ENCODE peak calls at places on chromosomes 12 and 14, in ten cellular contexts. H is A549, S is ascending aorta, U is cardiac muscle cell, G is A673, Z is bronchial epithelial cell, B is astrocyte of the cerebellum, R is fibroblast of villous mesenchyme, D is hepatocyte, N is WERI-Rb-1. V is an unnamed sample.
A peak's percentile ranks its signal among the peaks of the same experiment; 100 is the strongest.

GRCh38 chr12:24045816-24046257 is 96.4 kb upstream of the SOX5 start:
- DNase-seq in G (peak; percentile 89), H (no peak), B (peak; percentile 90), Z (no peak), S (peak; percentile 65), R (peak; percentile 74), U (peak; percentile 90), N (no peak), D (peak; percentile 7), V (no peak)

GRCh38 chr14:103130965-103131364 is 7.7 kb downstream of the TNFAIP2 start:
- DNase-seq in G (peak; percentile 38), Z (peak; percentile 56), R (peak; percentile 85), B (peak; percentile 63), D (peak; percentile 71), U (peak; percentile 92), S (no peak), H (no peak), N (no peak), V (no peak)

GRCh38 chr12:116456683-116457082 is 102.5 kb upstream of the MAP1LC3B2 start:
- DNase-seq in N (no peak), D (no peak), Z (no peak), B (no peak), U (peak; percentile 41), S (peak; percentile 69), H (no peak), G (no peak), R (no peak), V (no peak)

GRCh38 chr12:26244503-26244902 is 49.1 kb downstream of the SSPN start:
- DNase-seq in R (no peak), B (no peak), N (no peak), G (no peak), S (no peak), Z (no peak), H (no peak), D (no peak), U (no peak), V (no peak)

GRCh38 chr14:90717916-90718315 is 98.3 kb downstream of the TTC7B start:
- DNase-seq in U (peak; percentile 39), D (no peak), Z (no peak), R (peak; percentile 69), H (no peak), B (peak; percentile 73), G (no peak), N (no peak), S (no peak), V (no peak)

GRCh38 chr12:91951571-91951970 is 194.1 kb downstream of the BTG1 start:
- DNase-seq in Z (peak; percentile 57), R (no peak), D (no peak), U (no peak), S (no peak), N (no peak), H (peak; percentile 6), B (no peak), G (no peak), V (no peak)

GRCh38 chr12:132517013-132517739 is 27.2 kb downstream of the FBRSL1 start:
- DNase-seq in U (no peak), D (peak; percentile 51), H (no peak), S (no peak), B (no peak), N (no peak), G (no peak), R (no peak), Z (no peak), V (no peak)

GRCh38 chr12:79634957-79635471 is 55.8 kb downstream of the PAWR start:
- DNase-seq in S (no peak), N (no peak), U (no peak), Z (peak; percentile 82), D (no peak), R (peak; percentile 23), G (peak; percentile 48), H (no peak), B (peak; percentile 81), V (no peak)

GRCh38 chr14:94888108-94888507 is 118.2 kb upstream of the GSC start:
- DNase-seq in B (no peak), S (no peak), R (no peak), U (no peak), D (peak; percentile 67), Z (no peak), G (peak; percentile 39), H (no peak), N (no peak), V (no peak)

GRCh38 chr14:94884616-94885230 is 114.8 kb upstream of the GSC start:
- DNase-seq in B (no peak), H (no peak), R (no peak), N (no peak), Z (no peak), S (no peak), G (no peak), U (no peak), D (no peak), V (no peak)

GRCh38 chr14:94887591-94887990 is 117.7 kb upstream of the GSC start:
- DNase-seq in R (no peak), G (no peak), S (no peak), B (no peak), H (no peak), N (no peak), Z (no peak), D (no peak), U (no peak), V (no peak)

GRCh38 chr14:94886931-94887330 is 117.0 kb upstream of the GSC start:
- DNase-seq in H (no peak), U (no peak), R (no peak), Z (no peak), S (no peak), N (no peak), D (no peak), B (no peak), G (no peak), V (no peak)

DNA sequence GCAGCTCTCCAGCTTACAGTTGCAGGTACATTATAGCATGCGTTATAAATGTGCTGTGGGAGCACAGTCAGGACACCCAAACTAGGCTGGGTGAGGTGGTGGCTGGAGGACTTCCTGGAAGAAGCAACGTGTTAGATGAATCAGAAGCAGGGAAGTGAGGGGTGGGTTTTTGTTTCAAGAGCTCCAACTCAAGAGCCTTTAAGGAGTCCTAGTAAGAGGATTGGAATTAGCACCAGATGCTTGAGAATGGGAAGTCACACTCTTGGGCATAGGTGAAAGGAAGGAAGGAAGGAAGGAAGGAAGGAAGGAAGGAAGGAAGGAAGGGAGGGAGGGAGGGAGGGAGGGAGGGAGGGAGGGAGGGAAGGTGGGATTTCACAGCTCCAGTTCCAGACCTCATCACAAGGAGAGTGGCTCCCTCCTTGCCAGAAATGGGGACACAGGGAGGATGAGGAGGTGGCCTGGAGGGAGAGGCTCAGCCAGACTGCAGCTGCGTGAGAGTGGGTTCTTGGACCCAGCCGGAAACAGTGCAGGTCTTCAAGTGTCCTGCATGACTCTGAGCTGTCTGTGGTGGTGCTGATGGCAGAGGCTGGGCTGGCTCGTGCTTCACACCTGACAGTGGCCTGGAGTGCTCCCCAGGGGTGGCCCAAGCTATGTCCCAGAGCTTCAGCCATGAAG is 115.7 kb upstream of the GSC start:
- DNase-seq in U (no peak), H (no peak), B (no peak), Z (no peak), G (peak; percentile 76), N (no peak), D (no peak), R (no peak), S (no peak), V (no peak)
- TF ChIP-seq CTCF in U (no peak), H (no peak), B (no peak), Z (no peak), G (no peak), N (no peak), D (no peak), R (no peak), S (no peak), V (no peak)

GRCh38 chr12:53479314-53479713 is 19.9 kb downstream of the MAP3K12 start:
- DNase-seq in G (no peak), S (no peak), R (no peak), Z (no peak), D (no peak), B (no peak), H (no peak), N (no peak), U (no peak), V (no peak)

GRCh38 chr12:53481957-53482586 is 17.2 kb downstream of the MAP3K12 start:
- DNase-seq in Z (no peak), G (peak; percentile 60), U (peak; percentile 36), S (peak; percentile 19), H (peak; percentile 63), D (peak; percentile 33), B (no peak), N (no peak), R (no peak), V (no peak)

GRCh38 chr12:53478865-53479264 is 20.4 kb downstream of the MAP3K12 start:
- DNase-seq in S (no peak), D (no peak), R (no peak), B (no peak), U (no peak), Z (no peak), N (no peak), H (no peak), G (no peak), V (no peak)

GRCh38 chr12:53481108-53481442 is 18.2 kb downstream of the MAP3K12 start:
- DNase-seq in H (no peak), G (no peak), Z (no peak), R (no peak), S (peak; percentile 13), D (no peak), U (no peak), B (no peak), N (no peak), V (no peak)

GRCh38 chr12:53480425-53481107 is 18.7 kb downstream of the MAP3K12 start:
- DNase-seq in G (no peak), B (no peak), Z (no peak), R (no peak), H (no peak), N (no peak), S (no peak), D (no peak), U (no peak), V (no peak)
- TF ChIP-seq CTCF in G (no peak), B (no peak), Z (no peak), R (no peak), H (no peak), N (no peak), S (no peak), D (no peak), U (no peak), V (no peak)

GRCh38 chr12:46555379-46555778 is 182.8 kb upstream of the SLC38A2 start:
- DNase-seq in R (peak; percentile 95), B (peak; percentile 73), S (no peak), H (no peak), N (no peak), G (peak; percentile 68), Z (peak; percentile 84), U (peak; percentile 87), D (no peak), V (no peak)

GRCh38 chr12:46557539-46558373 is 185.2 kb upstream of the SLC38A2 start:
- DNase-seq in N (no peak), Z (peak; percentile 71), B (no peak), H (no peak), R (peak; percentile 65), D (no peak), S (no peak), G (peak; percentile 42), U (peak; percentile 48), V (no peak)

GRCh38 chr12:46556820-46557524 is 184.4 kb upstream of the SLC38A2 start:
- DNase-seq in S (no peak), D (no peak), B (no peak), Z (peak; percentile 99), U (peak; percentile 49), H (peak; percentile 27), G (no peak), R (peak; percentile 71), N (no peak), V (no peak)

GRCh38 chr12:46554461-46554860 is 181.9 kb upstream of the SLC38A2 start:
- DNase-seq in D (no peak), N (no peak), R (peak; percentile 56), U (no peak), B (no peak), H (no peak), G (peak; percentile 46), S (no peak), Z (no peak), V (no peak)

DNA sequence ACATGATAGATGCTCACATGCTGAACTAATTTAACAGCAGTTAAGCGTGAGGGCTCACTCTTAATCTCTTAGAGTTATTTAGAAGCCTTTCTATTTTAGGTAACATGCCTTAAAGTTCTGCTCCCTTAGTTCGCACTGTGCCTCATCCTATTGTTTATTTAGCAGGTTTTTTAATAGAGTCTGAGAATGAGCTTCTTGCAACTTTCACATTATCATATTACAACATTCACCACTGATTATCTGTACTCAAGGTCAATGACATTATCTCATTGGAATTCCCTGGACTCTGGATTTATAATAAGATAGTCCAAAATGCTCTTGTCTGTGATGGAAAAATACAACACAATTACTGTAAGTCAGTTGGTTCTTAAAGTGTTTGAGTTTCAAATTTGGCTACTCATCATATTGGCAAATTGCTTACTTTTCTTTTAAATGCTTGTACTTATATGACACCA is 183.6 kb upstream of the SLC38A2 start:
- DNase-seq in G (peak; percentile 78), Z (peak; percentile 95), U (peak; percentile 87), N (no peak), D (no peak), H (peak; percentile 19), R (peak; percentile 99), B (peak; percentile 82), S (no peak), V (no peak)
- TF ChIP-seq CTCF in G (no peak), Z (no peak), U (no peak), N (no peak), D (no peak), H (no peak), R (no peak), B (no peak), S (no peak), V (no peak)

DNA sequence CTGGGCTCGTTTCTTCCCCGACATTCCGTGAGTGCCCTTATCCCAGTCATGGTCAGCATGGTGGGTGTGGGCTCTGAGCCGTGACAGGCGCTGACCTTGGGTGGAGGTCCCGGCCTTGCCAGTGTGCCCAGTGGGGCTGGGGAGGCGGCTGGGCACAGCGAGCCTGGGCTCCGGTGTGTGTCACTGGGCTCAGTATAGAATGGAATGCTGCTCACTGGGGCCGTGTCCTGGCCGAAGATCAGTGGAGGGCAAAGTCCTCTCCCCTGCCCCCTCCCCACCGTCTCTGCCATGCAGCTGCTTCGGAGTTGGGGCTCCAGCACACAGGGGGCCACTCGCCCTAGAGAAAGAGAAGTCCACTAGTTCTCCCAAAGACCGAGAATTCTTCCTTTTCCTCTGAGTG is 164.4 kb downstream of the TSPAN9 start:
- DNase-seq in B (no peak), U (no peak), H (no peak), D (peak; percentile 44), S (no peak), R (no peak), G (no peak), Z (no peak), N (no peak), V (no peak)
- TF ChIP-seq CTCF in B (no peak), U (no peak), H (no peak), D (no peak), S (no peak), R (no peak), G (no peak), Z (no peak), N (no peak), V (no peak)